ENCODE peak calls at places on chromosomes 12 and 14, in four cellular contexts. One of them, this sample, is unnamed.

GRCh38 chr12:103387385-103387784 is 108.4 kb downstream of the C12orf42 start:
- DNase-seq in coronary artery: no peak
- DNase-seq in kidney: no peak
- DNase-seq in psoas muscle: no peak
- DNase-seq in this sample: no peak

GRCh38 chr12:6554990-6555691 is 701 bp downstream of the IFFO1 start:
- DNase-seq in coronary artery: no peak
- DNase-seq in kidney: peak
- DNase-seq in psoas muscle: no peak
- DNase-seq in this sample: no peak

GRCh38 chr14:72682188-72682587 is 211.7 kb downstream of the DPF3 start:
- DNase-seq in coronary artery: no peak
- DNase-seq in kidney: no peak
- DNase-seq in psoas muscle: no peak
- DNase-seq in this sample: no peak

GRCh38 chr14:72611506-72611905 is 282.4 kb downstream of the DPF3 start:
- DNase-seq in coronary artery: no peak
- DNase-seq in kidney: no peak
- DNase-seq in psoas muscle: no peak
- DNase-seq in this sample: no peak

GRCh38 chr12:9134981-9135628 is 19.4 kb upstream of the A2M start:
- DNase-seq in coronary artery: no peak
- DNase-seq in kidney: peak
- DNase-seq in psoas muscle: no peak
- DNase-seq in this sample: no peak

GRCh38 chr12:45381351-45381750 is 165.5 kb downstream of the ANO6 start:
- DNase-seq in coronary artery: no peak
- DNase-seq in kidney: no peak
- DNase-seq in psoas muscle: no peak
- DNase-seq in this sample: no peak

GRCh38 chr14:23899788-23900187 is 53.8 kb upstream of the DHRS4 start:
- DNase-seq in coronary artery: no peak
- DNase-seq in kidney: no peak
- DNase-seq in psoas muscle: no peak
- DNase-seq in this sample: no peak

GRCh38 chr14:52318057-52318456 is 3.9 kb downstream of the PTGER2 start:
- DNase-seq in coronary artery: no peak
- DNase-seq in kidney: no peak
- DNase-seq in psoas muscle: no peak
- DNase-seq in this sample: no peak

GRCh38 chr12:24111591-24111990 is 162.1 kb upstream of the SOX5 start:
- DNase-seq in coronary artery: no peak
- DNase-seq in kidney: no peak
- DNase-seq in psoas muscle: no peak
- DNase-seq in this sample: peak

GRCh38 chr14:67513631-67514108 is 19.4 kb upstream of the PLEKHH1 start:
- DNase-seq in coronary artery: no peak
- DNase-seq in kidney: no peak
- DNase-seq in psoas muscle: no peak
- DNase-seq in this sample: no peak

GRCh38 chr14:61965030-61965745 is 203.0 kb downstream of the SNAPC1 start:
- DNase-seq in coronary artery: no peak
- DNase-seq in kidney: no peak
- DNase-seq in psoas muscle: no peak
- DNase-seq in this sample: peak

GRCh38 chr14:100825691-100826331 is at the start of gene MEG3:
- DNase-seq in coronary artery: no peak
- DNase-seq in kidney: peak
- DNase-seq in psoas muscle: peak
- DNase-seq in this sample: peak
- H3K4me3 ChIP-seq in coronary artery: peak
- H3K4me3 ChIP-seq in kidney: peak
- H3K4me3 ChIP-seq in psoas muscle: peak
- H3K4me3 ChIP-seq in this sample: peak

DNA sequence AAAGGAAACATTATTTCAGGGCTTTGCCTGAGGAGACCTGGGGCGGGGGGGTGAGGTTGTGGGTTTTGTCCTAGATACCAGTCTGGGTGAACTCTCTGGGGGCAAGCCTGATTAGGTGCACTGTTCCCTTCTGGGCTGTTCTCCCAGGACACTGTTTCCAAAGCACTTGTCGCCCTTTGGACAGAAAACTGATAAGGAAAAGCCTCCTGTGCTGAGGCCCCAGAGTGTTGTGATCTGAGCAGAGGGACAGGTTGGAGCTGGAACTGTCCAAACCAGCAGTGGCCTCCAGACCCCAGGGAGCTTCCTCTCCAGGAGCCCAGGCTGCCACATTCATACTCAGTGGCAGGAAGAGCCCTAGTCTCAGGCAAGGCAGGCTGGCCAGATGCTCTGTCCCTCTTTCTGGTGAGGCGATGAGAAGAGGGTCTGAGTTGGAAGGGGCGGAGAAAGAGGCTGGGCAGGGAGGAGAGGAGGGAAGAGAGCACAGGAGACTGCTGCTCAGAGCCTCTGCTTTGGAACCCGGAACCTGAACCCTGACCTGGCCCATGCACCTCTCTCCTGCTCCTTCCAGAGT is 1.9 kb downstream of the GALNT16 start:
- DNase-seq in coronary artery: no peak
- DNase-seq in kidney: no peak
- DNase-seq in psoas muscle: no peak
- DNase-seq in this sample: no peak
- TF ChIP-seq CTCF in coronary artery: no peak
- TF ChIP-seq CTCF in kidney: no peak
- TF ChIP-seq CTCF in psoas muscle: no peak
- TF ChIP-seq CTCF in this sample: no peak

DNA sequence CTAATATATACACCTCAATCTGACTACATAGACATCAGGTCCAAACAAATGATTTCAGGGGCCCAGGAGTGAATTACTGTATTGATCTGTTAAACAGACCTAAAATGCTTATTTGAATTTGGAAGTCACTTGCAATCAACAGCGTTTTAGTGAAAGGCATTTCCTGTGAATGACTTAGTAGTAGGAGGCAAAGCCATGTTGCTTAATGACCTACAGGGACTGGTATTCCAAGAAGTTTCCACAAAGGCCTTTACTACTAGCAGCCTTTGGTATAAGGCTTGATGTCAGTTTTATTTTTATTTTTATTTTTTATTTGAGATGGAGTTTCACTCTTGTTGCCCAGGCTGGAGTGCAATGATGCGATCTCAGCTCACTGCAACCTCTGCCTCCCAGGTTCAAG is 22.7 kb upstream of the SLC15A5 start:
- DNase-seq in coronary artery: no peak
- DNase-seq in kidney: no peak
- DNase-seq in psoas muscle: no peak
- DNase-seq in this sample: no peak
- H3K4me3 ChIP-seq in coronary artery: no peak
- H3K4me3 ChIP-seq in kidney: no peak
- H3K4me3 ChIP-seq in psoas muscle: no peak
- H3K4me3 ChIP-seq in this sample: no peak

GRCh38 chr12:53379389-53380103 is 430 bp upstream of the SP1 start:
- DNase-seq in coronary artery: peak
- DNase-seq in kidney: peak
- DNase-seq in psoas muscle: peak
- DNase-seq in this sample: peak
- TF ChIP-seq CTCF in coronary artery: no peak
- TF ChIP-seq CTCF in kidney: no peak
- TF ChIP-seq CTCF in psoas muscle: no peak
- TF ChIP-seq CTCF in this sample: no peak

GRCh38 chr12:120797677-120798642 is 72.3 kb downstream of the ACADS start:
- DNase-seq in coronary artery: no peak
- DNase-seq in kidney: no peak
- DNase-seq in psoas muscle: no peak
- DNase-seq in this sample: no peak

GRCh38 chr12:120798696-120799095 is 73.1 kb downstream of the ACADS start:
- DNase-seq in coronary artery: no peak
- DNase-seq in kidney: no peak
- DNase-seq in psoas muscle: no peak
- DNase-seq in this sample: no peak

GRCh38 chr12:120793357-120793756 is 67.7 kb downstream of the ACADS start:
- DNase-seq in coronary artery: no peak
- DNase-seq in kidney: no peak
- DNase-seq in psoas muscle: no peak
- DNase-seq in this sample: no peak

GRCh38 chr12:120791669-120792176 is 66.1 kb downstream of the ACADS start:
- DNase-seq in coronary artery: no peak
- DNase-seq in kidney: no peak
- DNase-seq in psoas muscle: no peak
- DNase-seq in this sample: no peak

DNA sequence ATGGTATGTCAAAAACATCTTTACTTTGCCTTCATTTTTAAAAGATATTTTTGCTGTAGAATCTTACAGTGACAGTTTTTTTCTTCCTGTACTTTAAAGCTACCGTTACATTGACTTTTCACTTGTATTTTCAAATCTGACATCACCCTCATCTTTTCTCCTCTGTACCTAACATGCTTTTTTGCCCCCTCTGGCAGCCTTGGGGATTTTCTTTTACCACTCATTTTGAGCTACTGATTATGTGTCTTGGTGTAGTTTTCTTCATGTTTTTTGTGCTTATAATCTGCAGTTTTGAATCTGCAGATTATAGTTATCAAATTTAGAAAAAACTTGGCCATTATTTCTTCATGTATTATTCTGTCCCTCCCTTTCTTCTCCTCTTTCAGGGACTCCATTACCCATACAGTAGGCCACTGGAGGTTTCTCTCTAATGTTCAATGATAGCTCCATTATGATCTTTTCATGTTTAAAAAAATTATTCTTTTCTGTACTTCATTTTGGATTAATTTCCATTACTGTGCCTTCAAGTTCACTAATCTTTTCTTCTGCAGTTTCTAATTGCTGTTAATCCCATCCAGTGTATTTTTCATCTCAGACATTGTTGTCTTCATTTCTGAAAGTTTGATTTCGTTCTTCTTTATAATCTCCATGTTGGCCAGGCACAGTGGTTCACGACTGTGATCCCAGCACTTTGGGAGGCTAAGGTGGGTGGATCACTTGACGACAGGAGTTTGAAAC is 70.0 kb downstream of the ACADS start:
- DNase-seq in coronary artery: no peak
- DNase-seq in kidney: no peak
- DNase-seq in psoas muscle: no peak
- DNase-seq in this sample: no peak
- H3K4me3 ChIP-seq in coronary artery: no peak
- H3K4me3 ChIP-seq in kidney: no peak
- H3K4me3 ChIP-seq in psoas muscle: no peak
- H3K4me3 ChIP-seq in this sample: no peak

This sample was measured in retinal pigment epithelial cell.